ENCODE peak calls at places on chromosome 1, in six cellular contexts. I, B, U, G, R and N are unnamed samples. For H3K4me1, the result is how much of the 10 kb centered on the place peaks cover.

GRCh38 chr1:43529206-43529731 is 1.4 kb upstream of the PTPRF start:
- DNase-seq in I (peak), B (peak), U (peak), G (no peak), R (peak), N (peak)

GRCh38 chr1:14413809-14414208 is 184.7 kb upstream of the KAZN start:
- DNase-seq in I (no peak), B (no peak), U (no peak), G (no peak), R (no peak), N (no peak)

GRCh38 chr1:233065655-233066054 is 115.2 kb downstream of the NTPCR start:
- DNase-seq in I (no peak), B (no peak), U (no peak), G (no peak), R (no peak), N (no peak)

GRCh38 chr1:228802386-228803221 is 67.3 kb downstream of the RHOU start:
- DNase-seq in I (no peak), B (no peak), U (no peak), G (no peak), R (no peak), N (no peak)

GRCh38 chr1:66521736-66522365 is 12.1 kb upstream of the SGIP1 start:
- DNase-seq in I (no peak), B (no peak), U (no peak), G (no peak), R (no peak), N (peak)

GRCh38 chr1:39819091-39819812 is 30.6 kb upstream of the BMP8B start:
- DNase-seq in I (no peak), B (no peak), U (no peak), G (no peak), R (no peak), N (no peak)

GRCh38 chr1:111591946-111592345 is 27.6 kb upstream of the RAP1A start:
- DNase-seq in I (no peak), B (no peak), U (no peak), G (no peak), R (no peak), N (no peak)

GRCh38 chr1:111476761-111477309 is 3.1 kb downstream of the C1orf162 start:
- DNase-seq in I (no peak), B (peak), U (no peak), G (no peak), R (peak), N (no peak)

GRCh38 chr1:109834951-109835350 is 71.2 kb upstream of the EPS8L3 start:
- DNase-seq in I (no peak), B (no peak), U (no peak), G (no peak), R (peak), N (no peak)

GRCh38 chr1:161718559-161719324 is 2.6 kb upstream of the FCRLB start:
- DNase-seq in I (no peak), B (no peak), U (no peak), G (no peak), R (no peak), N (no peak)

GRCh38 chr1:7410156-7410555 is 360.9 kb upstream of the VAMP3 start:
- DNase-seq in I (no peak), B (no peak), U (no peak), G (no peak), R (no peak), N (no peak)

GRCh38 chr1:193114485-193115095 is 7.2 kb upstream of the CDC73 start:
- DNase-seq in I (no peak), B (no peak), U (peak), G (no peak), R (peak), N (no peak)

GRCh38 chr1:199226163-199226562 is 587.3 kb downstream of the PTPRC start:
- DNase-seq in I (no peak), B (peak), U (no peak), G (no peak), R (no peak), N (no peak)

GRCh38 chr1:3543076-3544049 is 67.9 kb downstream of the MEGF6 start:
- DNase-seq in I (no peak), B (no peak), U (no peak), G (no peak), R (no peak), N (no peak)

GRCh38 chr1:88802950-88803349 is 88.4 kb downstream of the GTF2B start:
- DNase-seq in I (no peak), B (no peak), U (no peak), G (no peak), R (no peak), N (no peak)

GRCh38 chr1:23720256-23720995 is 22.8 kb upstream of the ELOA start:
- DNase-seq in I (no peak), B (peak), U (no peak), G (no peak), R (no peak), N (no peak)

GRCh38 chr1:228346731-228347130 is 59.9 kb downstream of the TRIM11 start:
- DNase-seq in I (no peak), B (no peak), U (no peak), G (no peak), R (no peak), N (no peak)

GRCh38 chr1:172682812-172683211 is 23.9 kb downstream of the FASLG start:
- DNase-seq in I (peak), B (no peak), U (no peak), G (no peak), R (no peak), N (no peak)

GRCh38 chr1:235088907-235089306 is 39.7 kb downstream of the TOMM20 start:
- DNase-seq in I (no peak), B (no peak), U (no peak), G (no peak), R (no peak), N (no peak)

GRCh38 chr1:102941364-102941947 is 166.9 kb downstream of the COL11A1 start:
- DNase-seq in I (no peak), B (no peak), U (no peak), G (no peak), R (no peak), N (no peak)

GRCh38 chr1:151545542-151545941 is 5.4 kb downstream of the TUFT1 start:
- DNase-seq in I (no peak), B (no peak), U (no peak), G (no peak), R (no peak), N (no peak)

GRCh38 chr1:151547900-151548230 is 7.8 kb downstream of the TUFT1 start:
- DNase-seq in I (no peak), B (no peak), U (no peak), G (no peak), R (no peak), N (no peak)

GRCh38 chr1:151546006-151546925 is 6.2 kb downstream of the TUFT1 start:
- DNase-seq in I (no peak), B (no peak), U (no peak), G (no peak), R (no peak), N (no peak)

GRCh38 chr1:151549199-151549598 is 9.1 kb downstream of the TUFT1 start:
- DNase-seq in I (no peak), B (no peak), U (no peak), G (no peak), R (no peak), N (no peak)

GRCh38 chr1:151547119-151547899 is 7.2 kb downstream of the TUFT1 start:
- DNase-seq in I (peak), B (no peak), U (peak), G (no peak), R (no peak), N (peak)
- TF ChIP-seq ZNF274 in I (no peak), B (no peak), U (no peak), G (no peak), R (no peak), N (no peak)

DNA sequence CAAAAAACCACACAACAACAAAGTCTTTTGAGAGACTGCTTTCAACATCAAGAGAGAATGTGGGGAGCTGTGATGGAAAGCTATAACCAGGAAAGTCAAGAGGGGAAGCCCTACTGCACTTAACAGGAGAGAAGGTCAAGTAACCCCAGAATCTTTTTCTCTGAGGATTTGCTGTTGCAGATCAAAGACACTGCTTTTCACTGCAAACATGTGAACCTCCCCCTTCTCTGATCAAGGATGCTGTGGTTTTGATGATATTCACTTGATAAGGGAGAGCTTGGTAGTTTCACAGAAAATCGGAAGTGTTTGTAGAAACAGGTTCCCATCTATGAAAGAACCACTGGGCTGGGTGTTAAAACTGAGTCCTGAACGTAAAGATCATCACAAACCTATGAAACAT is 4.8 kb downstream of the ETV3 start:
- DNase-seq in I (no peak), B (no peak), U (no peak), G (no peak), R (no peak), N (no peak)
- H3K9ac ChIP-seq in I (no peak), B (no peak), U (no peak), G (no peak), R (no peak), N (no peak)

DNA sequence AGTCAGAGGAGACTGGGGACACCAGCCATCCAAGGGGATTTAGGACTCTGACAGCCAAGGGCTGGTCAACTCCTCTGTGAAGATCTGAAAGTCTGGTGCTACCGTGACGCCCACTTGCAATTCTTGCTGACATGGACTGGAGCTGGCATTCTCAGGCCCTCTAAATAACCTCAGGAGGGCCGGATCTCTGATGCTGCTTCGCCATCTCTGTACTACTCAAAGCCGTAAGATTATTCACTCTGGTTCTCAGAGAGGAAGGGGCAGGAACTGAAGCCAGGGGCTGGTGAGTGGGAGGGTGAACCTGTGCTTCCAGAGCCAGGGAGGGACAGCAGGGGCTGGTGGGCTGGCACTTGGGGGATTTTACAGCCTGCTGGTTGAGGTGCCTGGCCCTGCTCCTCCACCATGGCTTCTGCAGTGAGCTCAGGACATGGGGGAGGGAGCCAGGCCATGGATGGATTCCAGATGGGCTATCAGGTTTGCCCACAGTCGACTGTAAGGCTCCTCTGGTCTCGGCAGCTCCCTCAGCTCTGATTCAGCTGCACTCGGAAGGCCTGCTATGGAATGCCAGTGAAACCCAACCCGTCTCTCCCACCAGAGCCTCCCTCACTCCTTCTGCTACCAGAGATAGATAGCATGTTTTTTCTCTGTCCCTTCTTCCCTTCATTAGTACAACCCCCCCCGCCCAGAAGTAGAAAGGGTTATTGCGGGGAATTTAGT is 84.5 kb downstream of the PLXNA2 start:
- DNase-seq in I (no peak), B (no peak), U (no peak), G (no peak), R (peak), N (no peak)
- H3K4me1 ChIP-seq in I (under half), B (under half), U (half or more), G (under half), R (under half), N (under half)

DNA sequence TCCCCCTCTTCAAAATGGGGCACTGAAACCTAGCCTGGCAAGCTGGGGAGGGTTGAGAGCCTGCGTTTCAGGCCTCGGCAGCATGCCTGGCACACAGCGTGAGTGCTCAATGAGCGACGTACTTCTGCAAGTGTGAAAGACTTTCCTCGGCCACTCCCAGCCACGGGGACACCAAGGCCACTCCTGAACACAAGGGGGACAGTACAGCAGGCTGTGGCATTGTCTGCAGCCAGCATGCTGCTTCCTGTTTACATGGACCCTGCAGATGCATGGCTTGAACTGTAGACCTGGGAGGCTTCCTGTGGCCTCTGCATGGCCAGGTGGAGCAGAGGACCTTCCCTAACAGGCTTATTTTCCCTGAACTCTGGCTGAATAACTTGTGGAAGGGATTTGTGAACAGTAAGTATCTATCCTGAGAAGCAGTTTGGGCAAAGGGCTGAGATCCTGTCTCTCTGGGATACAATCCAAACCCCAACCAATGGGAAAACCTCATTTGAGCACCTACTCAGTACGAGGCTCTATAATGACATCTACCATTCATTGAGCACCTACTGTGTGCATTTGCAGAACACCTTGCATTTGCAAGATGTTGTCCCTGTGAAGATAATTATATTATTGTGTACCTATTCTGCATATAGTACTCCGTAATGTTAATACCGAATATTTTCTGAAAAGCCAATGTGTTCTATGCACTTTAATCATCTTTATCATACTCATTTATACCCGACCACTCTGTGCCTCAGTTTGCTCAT is 9.9 kb upstream of the HSPG2 start:
- DNase-seq in I (no peak), B (no peak), U (peak), G (no peak), R (no peak), N (no peak)
- TF ChIP-seq ZNF274 in I (no peak), B (no peak), U (peak), G (no peak), R (no peak), N (no peak)

DNA sequence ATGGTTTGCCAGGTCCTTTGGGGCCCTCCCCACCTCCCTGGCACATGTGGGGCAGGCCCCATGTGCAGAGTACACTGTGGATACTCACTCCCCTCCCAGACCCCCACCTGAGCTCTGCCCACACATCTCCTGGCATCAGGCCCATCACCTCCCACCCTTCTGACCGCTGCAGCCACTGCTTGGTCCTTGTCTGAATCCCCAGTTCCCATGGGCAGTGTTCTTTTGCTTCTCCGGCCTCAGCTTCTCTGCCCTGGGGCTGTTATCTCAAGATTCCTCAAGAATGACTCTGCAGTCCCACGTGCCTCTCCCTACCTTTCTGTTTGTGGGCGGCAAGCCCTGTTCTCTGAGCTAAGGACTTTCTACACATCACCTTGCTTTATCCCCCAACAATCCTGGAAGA is 187.7 kb upstream of the EDN2 start:
- DNase-seq in I (peak), B (no peak), U (no peak), G (no peak), R (peak), N (peak)
- H3K9ac ChIP-seq in I (no peak), B (no peak), U (no peak), G (no peak), R (no peak), N (peak)

DNA sequence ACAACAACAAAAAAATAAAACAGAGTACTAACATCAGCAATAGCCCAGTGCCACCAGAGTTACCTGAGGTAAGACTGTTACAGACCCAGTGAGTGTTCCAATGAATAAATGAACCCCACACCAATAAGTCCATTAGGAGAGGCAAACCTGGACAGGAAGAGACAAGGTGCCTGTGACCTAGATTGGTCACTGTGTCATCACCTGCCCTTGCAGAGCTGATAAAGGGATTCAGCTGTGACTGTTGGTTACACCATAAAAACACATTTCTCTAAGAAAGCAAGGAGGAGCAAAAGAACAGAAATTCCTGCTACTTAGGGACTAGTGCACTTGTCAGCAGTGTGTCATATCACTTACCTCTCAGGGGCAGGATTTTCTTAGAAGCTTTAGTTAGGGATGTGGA is 37.5 kb downstream of the CD2 start:
- DNase-seq in I (no peak), B (no peak), U (no peak), G (no peak), R (no peak), N (no peak)
- H3K4me1 ChIP-seq in I (under half), B (under half), U (under half), G (under half), R (under half), N (under half)

DNA sequence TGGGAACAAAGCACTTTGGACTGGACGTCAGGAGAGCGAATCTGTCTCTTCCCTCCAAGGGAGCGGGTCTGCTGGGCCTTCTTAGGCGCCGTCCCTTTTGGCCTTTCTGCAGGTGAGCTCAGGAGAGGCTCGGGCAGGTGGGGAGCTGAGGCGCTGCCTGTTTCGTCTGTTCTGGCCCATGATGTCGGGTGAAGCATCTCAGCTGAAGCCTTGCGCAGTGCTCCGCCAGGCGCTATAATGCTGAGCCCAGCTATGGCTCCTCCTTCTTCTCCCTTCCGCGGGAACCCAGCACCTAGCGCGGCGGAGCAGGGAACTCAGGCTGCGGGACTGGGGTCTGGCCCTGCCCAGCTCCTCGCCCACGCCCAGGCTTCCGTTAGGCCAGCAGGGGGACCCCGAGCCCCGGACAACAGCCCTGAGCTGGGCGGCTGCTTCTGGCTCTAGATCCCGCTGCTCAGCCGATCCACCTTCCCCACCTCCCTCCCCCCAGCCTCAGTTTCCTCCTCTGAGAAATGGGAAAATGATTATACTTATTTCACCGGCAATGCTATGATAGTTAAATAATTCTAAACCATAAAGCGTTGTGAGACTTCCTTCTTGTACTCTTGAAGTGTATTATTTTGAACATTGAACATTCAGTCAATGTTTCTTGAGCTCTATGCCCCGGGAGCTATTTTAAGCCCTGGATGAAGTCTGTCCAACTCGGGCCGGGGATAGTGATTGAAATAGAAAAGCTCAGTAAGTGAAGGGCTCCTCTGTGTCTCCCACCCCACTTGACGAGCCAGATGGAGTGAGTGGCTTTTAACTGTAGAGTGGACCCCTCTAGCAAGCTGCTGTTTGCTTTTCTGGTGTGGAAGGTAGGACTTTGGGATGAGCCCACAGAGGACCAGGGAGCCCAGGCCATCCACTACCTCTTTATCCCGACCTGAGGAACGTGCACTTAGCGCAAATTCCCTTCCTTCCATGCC is 9.6 kb upstream of the ADORA1 start:
- DNase-seq in I (peak), B (no peak), U (peak), G (peak), R (peak), N (peak)
- TF ChIP-seq ZNF274 in I (no peak), B (no peak), U (no peak), G (no peak), R (no peak), N (no peak)

DNA sequence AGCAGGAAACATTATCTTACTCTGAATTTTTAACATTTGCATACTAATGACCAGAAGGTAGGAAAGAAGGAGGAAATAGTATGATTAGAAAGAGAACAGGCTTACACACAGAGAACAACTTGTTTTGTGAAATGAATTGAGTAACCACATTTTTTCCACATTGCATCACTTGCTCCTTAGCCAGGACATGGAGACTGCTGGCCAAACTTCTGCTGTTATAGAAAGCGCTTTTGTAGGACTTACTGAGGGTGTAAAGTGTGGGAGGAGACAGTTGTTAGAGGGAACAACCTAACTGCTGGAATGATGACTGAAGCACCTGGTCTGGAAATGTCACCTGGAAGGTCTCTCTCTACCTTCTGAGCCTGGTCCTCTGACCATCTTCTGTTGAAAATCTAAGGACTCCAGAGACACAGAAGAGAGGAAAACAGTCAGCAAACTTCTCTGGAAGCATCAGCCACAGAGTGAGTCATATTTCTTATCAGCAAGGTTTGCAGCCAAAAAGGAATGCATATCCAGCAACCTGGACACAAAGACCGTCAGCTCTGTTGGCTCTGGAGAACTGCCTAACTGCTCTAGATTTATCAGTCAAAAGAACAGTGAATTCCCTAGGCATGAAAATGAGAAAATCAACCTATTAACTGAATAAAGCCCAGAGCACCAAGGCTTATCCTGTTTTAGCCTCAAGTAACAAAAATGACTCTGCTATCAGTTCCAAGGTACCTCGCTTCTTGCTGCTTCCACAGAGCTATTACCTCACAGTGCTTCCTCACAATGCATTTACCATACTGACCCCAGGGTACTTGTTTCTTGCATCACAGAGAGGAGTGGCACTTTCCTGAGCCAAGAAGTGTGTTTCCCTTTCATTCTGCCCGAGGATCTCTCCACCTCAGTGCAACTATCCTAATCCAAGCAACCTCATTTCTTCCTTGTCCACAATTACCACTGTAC is 88.1 kb upstream of the SLFNL1 start:
- DNase-seq in I (no peak), B (no peak), U (peak), G (no peak), R (peak), N (peak)
- H3K9ac ChIP-seq in I (no peak), B (no peak), U (no peak), G (no peak), R (no peak), N (peak)